ENCODE peak calls at places on chromosomes 2 and 18, in eight cellular contexts. A is HepG2, Y is K562, L is upper lobe of left lung, Q is HCT116, F is Panc1, K is GM12878, D is GM23338. W is an unnamed sample.

GRCh38 chr2:219002395-219003266 is 9.4 kb upstream of the CRYBA2 start:
- ATAC-seq in A (peak; percentile 75), Y (peak; percentile 95), L (peak; percentile 90), Q (peak; percentile 83), F (peak; percentile 72), K (peak; percentile 61), D (peak; percentile 65), W (peak; percentile 21)

GRCh38 chr2:127355407-127356008 is 32.3 kb downstream of the MAP3K2 start:
- ATAC-seq in A (peak; percentile 64), Y (peak; percentile 90), L (no peak), Q (peak; percentile 79), F (peak; percentile 65), K (peak; percentile 90), D (peak; percentile 73), W (no peak)

GRCh38 chr2:78029392-78029995 is 507.3 kb upstream of the LRRTM4 start:
- ATAC-seq in A (no peak), Y (no peak), L (no peak), Q (no peak), F (no peak), K (no peak), D (no peak), W (no peak)

GRCh38 chr2:241207641-241208040 is 19.2 kb downstream of the ANO7 start:
- ATAC-seq in A (peak; percentile 40), Y (no peak), L (no peak), Q (no peak), F (peak; percentile 29), K (no peak), D (no peak), W (no peak)

GRCh38 chr18:13568443-13569392 is 157.6 kb downstream of the FAM210A start:
- ATAC-seq in A (peak; percentile 62), Y (no peak), L (no peak), Q (no peak), F (no peak), K (peak; percentile 66), D (no peak), W (no peak)

GRCh38 chr18:9910071-9910470 is 3.7 kb upstream of the VAPA start:
- ATAC-seq in A (no peak), Y (no peak), L (no peak), Q (no peak), F (no peak), K (no peak), D (no peak), W (no peak)

GRCh38 chr2:208129804-208130712 is at the start of gene CRYGC:
- ATAC-seq in A (peak; percentile 94), Y (no peak), L (no peak), Q (no peak), F (peak; percentile 34), K (no peak), D (no peak), W (no peak)

GRCh38 chr2:178681081-178681480 is 126.1 kb downstream of the TTN start:
- ATAC-seq in A (no peak), Y (no peak), L (no peak), Q (no peak), F (no peak), K (no peak), D (no peak), W (no peak)

GRCh38 chr2:134098258-134098785 is 155.6 kb upstream of the MGAT5 start:
- ATAC-seq in A (peak; percentile 35), Y (no peak), L (no peak), Q (no peak), F (no peak), K (no peak), D (no peak), W (peak; percentile 34)

GRCh38 chr2:181258761-181259160 is 198.4 kb upstream of the ITGA4 start:
- ATAC-seq in A (no peak), Y (no peak), L (no peak), Q (no peak), F (no peak), K (no peak), D (no peak), W (no peak)

GRCh38 chr2:20065885-20066602 is 14.6 kb upstream of the LAPTM4A start:
- ATAC-seq in A (peak; percentile 92), Y (peak; percentile 52), L (peak; percentile 19), Q (peak; percentile 79), F (peak; percentile 64), K (peak; percentile 81), D (no peak), W (peak; percentile 26)

GRCh38 chr2:237025090-237025865 is 60.4 kb upstream of the COPS8 start:
- ATAC-seq in A (peak; percentile 86), Y (no peak), L (peak; percentile 36), Q (peak; percentile 59), F (no peak), K (no peak), D (no peak), W (peak; percentile 74)

GRCh38 chr2:131036269-131036668 is 57.0 kb downstream of the FAM168B start:
- ATAC-seq in A (no peak), Y (no peak), L (no peak), Q (no peak), F (no peak), K (no peak), D (no peak), W (no peak)

GRCh38 chr2:129055829-129056228 is 737.2 kb upstream of the HS6ST1 start:
- ATAC-seq in A (no peak), Y (no peak), L (peak; percentile 29), Q (no peak), F (no peak), K (no peak), D (no peak), W (no peak)

GRCh38 chr2:203994735-203995134 is 58.2 kb downstream of the ICOS start:
- ATAC-seq in A (no peak), Y (no peak), L (no peak), Q (no peak), F (no peak), K (peak; percentile 44), D (no peak), W (no peak)

GRCh38 chr2:203989536-203989935 is 53.0 kb downstream of the ICOS start:
- ATAC-seq in A (no peak), Y (no peak), L (no peak), Q (no peak), F (no peak), K (no peak), D (no peak), W (no peak)

GRCh38 chr2:203993560-203993959 is 57.0 kb downstream of the ICOS start:
- ATAC-seq in A (no peak), Y (no peak), L (no peak), Q (no peak), F (no peak), K (peak; percentile 67), D (no peak), W (no peak)

GRCh38 chr2:203992496-203992895 is 55.9 kb downstream of the ICOS start:
- ATAC-seq in A (no peak), Y (no peak), L (no peak), Q (no peak), F (no peak), K (no peak), D (no peak), W (no peak)

GRCh38 chr2:203993011-203993410 is 56.4 kb downstream of the ICOS start:
- ATAC-seq in A (no peak), Y (no peak), L (peak; percentile 44), Q (no peak), F (no peak), K (no peak), D (no peak), W (no peak)
- TF ChIP-seq POLR2AphosphoS5 in A (no peak), Y (no peak), L (no peak), Q (no peak), F (no peak), K (no peak), D (no peak), W (no peak)

GRCh38 chr2:193608451-193608850 is 1413.7 kb upstream of the TMEFF2 start:
- ATAC-seq in A (no peak), Y (no peak), L (no peak), Q (no peak), F (no peak), K (no peak), D (no peak), W (no peak)
- H3K4me1 ChIP-seq in A (no peaks in the 10 kb centered on the region), Y (no peaks in the 10 kb centered on the region), L (no peaks in the 10 kb centered on the region), Q (no peaks in the 10 kb centered on the region), F (no peaks in the 10 kb centered on the region), K (no peaks in the 10 kb centered on the region), D (no peaks in the 10 kb centered on the region), W (no peaks in the 10 kb centered on the region)

DNA sequence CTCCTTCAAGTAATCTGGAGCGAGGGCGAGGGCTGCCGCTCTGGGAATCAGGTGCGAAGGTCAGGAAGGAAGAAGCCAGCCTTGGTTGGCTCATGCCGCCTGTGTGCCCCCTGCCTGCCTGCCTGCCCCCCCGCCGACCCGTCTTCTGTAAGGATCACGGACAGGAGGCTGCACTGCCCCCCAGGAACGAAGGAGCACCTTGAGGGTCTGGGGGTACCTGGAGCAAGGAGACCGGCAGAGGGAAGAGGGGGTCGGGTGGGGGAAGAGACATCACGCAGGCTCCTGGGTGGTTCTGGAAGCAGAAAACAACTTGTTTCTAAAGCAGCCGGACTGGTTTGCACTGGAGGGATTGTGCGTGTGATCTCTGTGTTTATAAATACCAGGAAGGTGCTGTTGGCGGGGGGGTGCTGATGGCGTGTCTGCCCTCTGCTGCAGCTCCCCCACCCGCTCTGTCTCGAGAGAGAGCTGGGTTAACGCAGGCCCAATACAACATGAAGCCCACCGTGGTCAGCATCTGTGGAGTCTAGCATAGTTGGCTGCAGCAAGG is 1.7 kb downstream of the FOSL2 start:
- ATAC-seq in A (no peak), Y (no peak), L (no peak), Q (no peak), F (no peak), K (no peak), D (no peak), W (no peak)
- TF ChIP-seq POLR2AphosphoS5 in A (no peak), Y (no peak), L (peak; percentile 87), Q (no peak), F (no peak), K (no peak), D (no peak), W (peak; percentile 77)

GRCh38 chr2:212033888-212034287 is 504.7 kb downstream of the ERBB4 start:
- ATAC-seq in A (no peak), Y (no peak), L (no peak), Q (no peak), F (no peak), K (no peak), D (no peak), W (no peak)

GRCh38 chr2:212032536-212033219 is 505.9 kb downstream of the ERBB4 start:
- ATAC-seq in A (no peak), Y (no peak), L (no peak), Q (no peak), F (no peak), K (no peak), D (no peak), W (no peak)

GRCh38 chr2:212030709-212031108 is 507.9 kb downstream of the ERBB4 start:
- ATAC-seq in A (no peak), Y (no peak), L (no peak), Q (no peak), F (no peak), K (no peak), D (no peak), W (no peak)

GRCh38 chr2:212034841-212035585 is 503.6 kb downstream of the ERBB4 start:
- ATAC-seq in A (no peak), Y (no peak), L (no peak), Q (no peak), F (no peak), K (no peak), D (no peak), W (no peak)

DNA sequence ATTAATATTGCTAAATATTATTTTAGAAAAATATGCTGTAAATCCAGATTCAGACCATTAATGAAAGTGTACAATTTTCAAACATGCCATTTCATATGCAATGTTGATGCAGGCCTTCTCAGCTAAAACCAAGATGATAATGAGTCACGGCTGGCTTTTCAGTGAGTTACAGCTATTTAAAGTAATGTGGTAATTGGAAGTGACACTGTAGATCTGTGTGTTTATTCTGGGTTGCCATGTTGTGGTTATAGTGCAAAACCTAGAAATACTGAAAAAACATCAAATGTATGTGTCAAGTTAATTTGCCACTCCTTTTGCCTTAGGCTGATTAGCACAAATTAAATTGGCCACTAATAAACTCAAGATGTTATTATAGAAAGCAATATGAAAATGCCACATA is 506.6 kb downstream of the ERBB4 start:
- ATAC-seq in A (no peak), Y (no peak), L (no peak), Q (no peak), F (no peak), K (peak; percentile 50), D (no peak), W (no peak)
- H3K4me1 ChIP-seq in A (no peaks in the 10 kb centered on the region), Y (no peaks in the 10 kb centered on the region), L (no peaks in the 10 kb centered on the region), Q (no peaks in the 10 kb centered on the region), F (no peaks in the 10 kb centered on the region), K (no peaks in the 10 kb centered on the region), D (no peaks in the 10 kb centered on the region), W (no peaks in the 10 kb centered on the region)

W was measured in gastroesophageal sphincter.